ENCODE peak calls at places on chromosome 7, in five cellular contexts. O is fibroblast of the conjunctiva, U is EH, H is A549, E is OCI-M1. L is an unnamed sample.

GRCh38 chr7:92949748-92950147 is 113.4 kb upstream of the CDK6 start:
- DNase-seq in O (no peak), U (no peak), H (no peak), E (no peak), L (no peak)

GRCh38 chr7:70647801-70648491 is 484.0 kb upstream of the GALNT17 start:
- DNase-seq in O (no peak), U (peak; percentile 72), H (no peak), E (no peak), L (no peak)

GRCh38 chr7:57348646-57349269 is 101.2 kb upstream of the ZNF716 start:
- DNase-seq in O (no peak), U (no peak), H (no peak), E (no peak), L (no peak)

GRCh38 chr7:78057571-78057970 is 259.0 kb downstream of the PHTF2 start:
- DNase-seq in O (no peak), U (no peak), H (no peak), E (no peak), L (no peak)

GRCh38 chr7:74027683-74028320 is at the start of gene ELN:
- DNase-seq in O (peak; percentile 84), U (peak; percentile 55), H (no peak), E (no peak), L (no peak)

GRCh38 chr7:82542665-82543064 is 99.1 kb upstream of the CACNA2D1 start:
- DNase-seq in O (no peak), U (peak; percentile 73), H (no peak), E (no peak), L (no peak)

GRCh38 chr7:16606704-16607103 is 38.9 kb downstream of the ANKMY2 start:
- DNase-seq in O (no peak), U (no peak), H (no peak), E (no peak), L (no peak)

GRCh38 chr7:128860158-128861073 is 2.2 kb upstream of the ATP6V1F start:
- DNase-seq in O (peak; percentile 71), U (peak; percentile 62), H (no peak), E (peak; percentile 65), L (no peak)

GRCh38 chr7:27670676-27671075 is 8.0 kb upstream of the HIBADH start:
- DNase-seq in O (no peak), U (peak; percentile 30), H (no peak), E (no peak), L (no peak)

GRCh38 chr7:691361-692045 is 35.0 kb upstream of the DNAAF5 start:
- DNase-seq in O (no peak), U (no peak), H (no peak), E (no peak), L (no peak)

GRCh38 chr7:32905175-32905662 is 13.7 kb upstream of the KBTBD2 start:
- DNase-seq in O (peak; percentile 79), U (peak; percentile 88), H (no peak), E (peak; percentile 97), L (peak; percentile 2)

GRCh38 chr7:134435161-134435920 is 23.6 kb downstream of the AKR1B1 start:
- DNase-seq in O (no peak), U (peak; percentile 83), H (no peak), E (no peak), L (no peak)

GRCh38 chr7:21408481-21408820 is 19.4 kb upstream of the SP4 start:
- DNase-seq in O (no peak), U (no peak), H (no peak), E (no peak), L (no peak)

GRCh38 chr7:139661043-139661440 is 116.8 kb downstream of the HIPK2 start:
- DNase-seq in O (no peak), U (no peak), H (no peak), E (no peak), L (no peak)

GRCh38 chr7:121697731-121698396 is 175.1 kb upstream of the PTPRZ1 start:
- DNase-seq in O (no peak), U (no peak), H (no peak), E (no peak), L (no peak)

GRCh38 chr7:130904031-130904757 is 170.2 kb upstream of the KLF14 start:
- DNase-seq in O (peak; percentile 86), U (peak; percentile 99), H (peak; percentile 80), E (no peak), L (no peak)

GRCh38 chr7:22302951-22303423 is 54.0 kb downstream of the RAPGEF5 start:
- DNase-seq in O (peak; percentile 2), U (peak; percentile 37), H (no peak), E (peak; percentile 49), L (no peak)

GRCh38 chr7:2204446-2204845 is 28.3 kb downstream of the MAD1L1 start:
- DNase-seq in O (no peak), U (no peak), H (no peak), E (no peak), L (no peak)

GRCh38 chr7:129886818-129887186 is 66.0 kb downstream of the UBE2H start:
- DNase-seq in O (no peak), U (no peak), H (no peak), E (no peak), L (no peak)